ENCODE peak calls at places on chromosomes 3 and 15, in five cellular contexts. L, I, U, H and C are unnamed samples.

GRCh38 chr3:169362261-169362660 is 301.3 kb downstream of the MECOM start:
- DNase-seq in L (no peak), I (peak), U (no peak), H (peak), C (no peak)

GRCh38 chr3:57992430-57993213 is 15.6 kb upstream of the FLNB start:
- DNase-seq in L (no peak), I (no peak), U (no peak), H (no peak), C (peak)

GRCh38 chr3:128555098-128555825 is 62.3 kb upstream of the GATA2 start:
- DNase-seq in L (no peak), I (peak), U (no peak), H (no peak), C (peak)

GRCh38 chr3:123660900-123661299 is 76.0 kb upstream of the HACD2 start:
- DNase-seq in L (no peak), I (peak), U (no peak), H (no peak), C (peak)

GRCh38 chr15:90348456-90348855 is 3.6 kb upstream of the ZNF774 start:
- DNase-seq in L (no peak), I (no peak), U (no peak), H (no peak), C (no peak)

GRCh38 chr15:68558318-68559305 is 20.2 kb upstream of the CORO2B start:
- DNase-seq in L (no peak), I (no peak), U (no peak), H (peak), C (peak)

GRCh38 chr3:139202226-139202958 is 141.4 kb upstream of the MRPS22 start:
- DNase-seq in L (no peak), I (peak), U (peak), H (peak), C (no peak)

GRCh38 chr3:156628095-156628690 is 46.2 kb upstream of the TIPARP start:
- DNase-seq in L (no peak), I (no peak), U (no peak), H (peak), C (no peak)

GRCh38 chr3:149600619-149601018 is 57.2 kb downstream of the WWTR1 start:
- DNase-seq in L (no peak), I (peak), U (no peak), H (no peak), C (no peak)

GRCh38 chr15:31255176-31255510 is 71.5 kb upstream of the KLF13 start:
- DNase-seq in L (no peak), I (no peak), U (no peak), H (no peak), C (peak)

GRCh38 chr3:193030276-193030675 is 112.6 kb upstream of the MB21D2 start:
- DNase-seq in L (no peak), I (peak), U (no peak), H (peak), C (no peak)

GRCh38 chr3:57069471-57070010 is 9.1 kb downstream of the SPATA12 start:
- DNase-seq in L (no peak), I (no peak), U (no peak), H (no peak), C (no peak)

GRCh38 chr3:29802057-29802456 is 521.2 kb downstream of the RBMS3 start:
- DNase-seq in L (no peak), I (no peak), U (no peak), H (no peak), C (no peak)

GRCh38 chr3:10551821-10552630 is 46.6 kb upstream of the ATP2B2 start:
- DNase-seq in L (peak), I (peak), U (no peak), H (peak), C (no peak)

GRCh38 chr3:120596853-120597223 is 702 bp downstream of the NDUFB4 start:
- DNase-seq in L (no peak), I (no peak), U (no peak), H (no peak), C (no peak)

GRCh38 chr3:31979006-31979697 is 1.9 kb downstream of the OSBPL10 start:
- DNase-seq in L (no peak), I (no peak), U (no peak), H (no peak), C (no peak)